ENCODE peak calls at places on chromosomes 3 and 15, in eight cellular contexts. C, B, N, Y, Q, X, Z and S are unnamed samples.

GRCh38 chr3:195705081-195705991 is 15.4 kb upstream of the MUC20 start:
- DNase-seq in C (no peak), B (no peak), N (no peak), Y (no peak), Q (no peak), X (no peak), Z (peak; percentile 15), S (no peak)

GRCh38 chr3:58099850-58100249 is 91.6 kb downstream of the FLNB start:
- DNase-seq in C (no peak), B (no peak), N (no peak), Y (no peak), Q (no peak), X (no peak), Z (no peak), S (no peak)

GRCh38 chr15:84645997-84646396 is 8.1 kb downstream of the WDR73 start:
- DNase-seq in C (no peak), B (no peak), N (no peak), Y (no peak), Q (no peak), X (no peak), Z (no peak), S (no peak)

GRCh38 chr3:67719333-67719732 is 64.9 kb upstream of the SUCLG2 start:
- DNase-seq in C (no peak), B (no peak), N (no peak), Y (no peak), Q (no peak), X (no peak), Z (no peak), S (no peak)

GRCh38 chr15:83977992-83978391 is 257.6 kb upstream of the GOLGA6L4 start:
- DNase-seq in C (no peak), B (no peak), N (no peak), Y (no peak), Q (no peak), X (no peak), Z (no peak), S (no peak)

GRCh38 chr15:50871832-50872231 is 36.7 kb upstream of the AP4E1 start:
- DNase-seq in C (no peak), B (no peak), N (no peak), Y (no peak), Q (no peak), X (no peak), Z (no peak), S (no peak)

GRCh38 chr3:76063019-76063418 is 277.7 kb upstream of the ZNF717 start:
- DNase-seq in C (no peak), B (peak; percentile 67), N (no peak), Y (no peak), Q (no peak), X (no peak), Z (no peak), S (no peak)

GRCh38 chr3:45309876-45310275 is 78.5 kb upstream of the LARS2 start:
- DNase-seq in C (no peak), B (no peak), N (no peak), Y (no peak), Q (no peak), X (no peak), Z (no peak), S (no peak)

GRCh38 chr15:31474059-31474868 is 147.6 kb downstream of the KLF13 start:
- DNase-seq in C (peak; percentile 74), B (no peak), N (no peak), Y (no peak), Q (no peak), X (no peak), Z (no peak), S (no peak)

GRCh38 chr15:49984436-49984835 is 134.6 kb downstream of the ATP8B4 start:
- DNase-seq in C (no peak), B (no peak), N (no peak), Y (peak; percentile 8), Q (no peak), X (no peak), Z (no peak), S (no peak)

GRCh38 chr15:29438714-29439076 is 169.1 kb upstream of the NSMCE3 start:
- DNase-seq in C (no peak), B (no peak), N (no peak), Y (no peak), Q (no peak), X (no peak), Z (no peak), S (no peak)

GRCh38 chr3:30437172-30437571 is 169.2 kb upstream of the TGFBR2 start:
- DNase-seq in C (no peak), B (no peak), N (peak; percentile 70), Y (peak; percentile 15), Q (no peak), X (no peak), Z (no peak), S (no peak)

GRCh38 chr15:46897266-46897665 is 820.0 kb upstream of the SEMA6D start:
- DNase-seq in C (no peak), B (no peak), N (no peak), Y (no peak), Q (no peak), X (no peak), Z (no peak), S (no peak)

GRCh38 chr3:63763156-63763555 is 55.9 kb upstream of the C3orf49 start:
- DNase-seq in C (no peak), B (no peak), N (no peak), Y (no peak), Q (no peak), X (no peak), Z (no peak), S (no peak)

GRCh38 chr3:149659173-149659468 is 1.3 kb upstream of the WWTR1 start:
- DNase-seq in C (no peak), B (no peak), N (no peak), Y (no peak), Q (no peak), X (no peak), Z (no peak), S (no peak)

GRCh38 chr3:154795582-154795981 is 284.5 kb upstream of the MME start:
- DNase-seq in C (no peak), B (peak; percentile 70), N (no peak), Y (no peak), Q (no peak), X (no peak), Z (no peak), S (no peak)

GRCh38 chr15:100787567-100787941 is 92.1 kb upstream of the ALDH1A3 start:
- DNase-seq in C (no peak), B (no peak), N (no peak), Y (no peak), Q (no peak), X (no peak), Z (no peak), S (no peak)

GRCh38 chr15:100947760-100948429 is 28.7 kb downstream of the LRRK1 start:
- DNase-seq in C (no peak), B (no peak), N (no peak), Y (no peak), Q (no peak), X (no peak), Z (no peak), S (no peak)

GRCh38 chr3:181808053-181808452 is 96.3 kb downstream of the SOX2 start:
- DNase-seq in C (no peak), B (no peak), N (no peak), Y (no peak), Q (no peak), X (no peak), Z (no peak), S (no peak)

GRCh38 chr3:127791221-127791913 is 30.9 kb downstream of the MGLL start:
- DNase-seq in C (peak; percentile 48), B (no peak), N (no peak), Y (peak; percentile 69), Q (peak; percentile 75), X (peak; percentile 48), Z (no peak), S (no peak)

GRCh38 chr3:60333710-60334109 is 917.5 kb downstream of the FHIT start:
- DNase-seq in C (no peak), B (no peak), N (no peak), Y (no peak), Q (no peak), X (peak; percentile 79), Z (no peak), S (no peak)

GRCh38 chr15:38481761-38482160 is 27.8 kb downstream of the FAM98B start:
- DNase-seq in C (no peak), B (no peak), N (no peak), Y (no peak), Q (no peak), X (no peak), Z (no peak), S (no peak)

GRCh38 chr3:118972974-118973373 is 61.7 kb downstream of the IGSF11 start:
- DNase-seq in C (no peak), B (no peak), N (peak; percentile 82), Y (no peak), Q (no peak), X (no peak), Z (peak; percentile 36), S (no peak)

GRCh38 chr15:65287515-65287845 is 797 bp upstream of the PARP16 start:
- DNase-seq in C (no peak), B (no peak), N (no peak), Y (no peak), Q (no peak), X (no peak), Z (no peak), S (no peak)

GRCh38 chr3:157999246-157999645 is 107.0 kb downstream of the SHOX2 start:
- DNase-seq in C (no peak), B (no peak), N (no peak), Y (no peak), Q (peak; percentile 15), X (no peak), Z (no peak), S (no peak)